ENCODE peak calls at places on chromosomes 11 and 22, in nine cellular contexts. R is fibroblast of the conjunctiva; L is mammary epithelial cell; Q is KBM-7; S is iPS-NIHi11; N is neuronal stem cell; U is brain microvascular endothelial cell; A is fibroblast of pulmonary artery; V is activated CD4-positive, CD25-positive, alpha-beta regulatory T cell treated with anti-CD3 and anti-CD28 coated beads, Interleukin-2, amount 50 U/mL, for 72 hours. J is an unnamed sample.

GRCh38 chr11:71568707-71569349 is 3.5 kb downstream of the KRTAP5-10 start:
- DNase-seq in S (no peak), R (no peak), Q (no peak), N (no peak), L (no peak), V (no peak), U (peak; percentile 10), A (peak; percentile 14), J (no peak)

GRCh38 chr11:130674686-130675085 is 226.2 kb downstream of the ADAMTS15 start:
- DNase-seq in N (no peak), U (peak; percentile 28), L (no peak), R (no peak), A (peak; percentile 36), S (no peak), V (no peak), Q (no peak), J (no peak)

GRCh38 chr11:73178092-73178539 is 36.0 kb upstream of the FCHSD2 start:
- DNase-seq in R (peak; percentile 83), A (peak; percentile 89), L (peak; percentile 73), U (peak; percentile 65), V (peak; percentile 74), N (peak; percentile 56), Q (peak; percentile 80), S (peak; percentile 90), J (peak; percentile 50)

GRCh38 chr22:44603774-44604173 is 98.2 kb upstream of the PRR5 start:
- DNase-seq in V (no peak), R (no peak), A (no peak), N (no peak), S (no peak), Q (no peak), L (no peak), U (no peak), J (no peak)

GRCh38 chr11:61491736-61492395 is 16.7 kb upstream of the LRRC10B start:
- DNase-seq in A (no peak), V (no peak), R (no peak), N (no peak), Q (no peak), U (no peak), S (no peak), L (no peak), J (no peak)

GRCh38 chr22:22033803-22034468 is 51.3 kb upstream of the TOP3B start:
- DNase-seq in A (no peak), V (no peak), L (no peak), S (no peak), U (no peak), N (no peak), Q (no peak), R (no peak), J (no peak)

GRCh38 chr11:64996710-64997380 is at the start of gene BATF2:
- DNase-seq in L (peak; percentile 60), U (peak; percentile 57), R (no peak), N (peak; percentile 51), S (peak; percentile 92), Q (peak; percentile 58), A (peak; percentile 82), V (no peak), J (peak; percentile 88)

GRCh38 chr11:59801981-59802638 is 8.5 kb downstream of the MRPL16 start:
- DNase-seq in A (peak; percentile 60), V (no peak), L (peak; percentile 24), R (peak; percentile 13), U (peak; percentile 2), Q (no peak), N (peak; percentile 8), S (no peak), J (no peak)

GRCh38 chr22:37735054-37735453 is 38.2 kb downstream of the TRIOBP start:
- DNase-seq in R (no peak), N (peak; percentile 48), Q (no peak), V (no peak), U (no peak), A (no peak), S (peak; percentile 91), L (no peak), J (no peak)